ENCODE peak calls at places on chromosomes 11 and 22, in four cellular contexts. N is esophagus squamous epithelium; T is Karpas-422; I is naive thymus-derived CD4-positive, alpha-beta T cell. L is an unnamed sample. For H3K36me3 and H3K4me1, the result is how much of the 10 kb centered on the place peaks cover.

GRCh38 chr22:19476023-19476422 is 3.0 kb downstream of the UFD1 start:
- DNase-seq in N (no peak), T (no peak), I (no peak), L (no peak)

GRCh38 chr11:17397311-17398002 is 9.0 kb upstream of the KCNJ11 start:
- DNase-seq in N (no peak), T (no peak), I (no peak), L (no peak)

GRCh38 chr22:49977578-49977977 is 17.0 kb downstream of the PIM3 start:
- DNase-seq in N (no peak), T (no peak), I (no peak), L (no peak)

GRCh38 chr22:32985899-32986772 is 72.0 kb downstream of the SYN3 start:
- DNase-seq in N (no peak), T (peak), I (no peak), L (peak)

GRCh38 chr11:114366331-114367243 is 33.7 kb downstream of the C11orf71 start:
- DNase-seq in N (no peak), T (no peak), I (no peak), L (no peak)

GRCh38 chr11:5691963-5692358 is 2.4 kb downstream of the TRIM22 start:
- DNase-seq in N (no peak), T (peak), I (no peak), L (no peak)

GRCh38 chr11:19715373-19715772 is 2.7 kb downstream of the NAV2 start:
- DNase-seq in N (no peak), T (no peak), I (no peak), L (no peak)

GRCh38 chr11:4610258-4610935 is 2.4 kb upstream of the TRIM68 start:
- DNase-seq in N (no peak), T (peak), I (no peak), L (no peak)

GRCh38 chr11:68792400-68792955 is 41.2 kb upstream of the TESMIN start:
- DNase-seq in N (no peak), T (no peak), I (no peak), L (no peak)

GRCh38 chr22:20641919-20642579 is 131.9 kb upstream of the SERPIND1 start:
- DNase-seq in N (no peak), T (no peak), I (no peak), L (no peak)

GRCh38 chr11:36557991-36558390 is 9.8 kb upstream of the RAG1 start:
- DNase-seq in N (no peak), T (no peak), I (no peak), L (no peak)

GRCh38 chr11:12696911-12697581 is 22.8 kb downstream of the TEAD1 start:
- DNase-seq in N (no peak), T (no peak), I (no peak), L (no peak)

GRCh38 chr22:37636186-37636948 is 3.1 kb upstream of the SH3BP1 start:
- DNase-seq in N (no peak), T (no peak), I (no peak), L (no peak)

GRCh38 chr11:120945042-120945441 is 78.9 kb upstream of the TBCEL start:
- DNase-seq in N (no peak), T (no peak), I (no peak), L (no peak)

GRCh38 chr11:81990659-81991443 is 742.8 kb downstream of the FAM181B start:
- DNase-seq in N (no peak), T (no peak), I (no peak), L (no peak)

GRCh38 chr22:35991168-35991567 is 37.5 kb downstream of the RBFOX2 start:
- DNase-seq in N (no peak), T (no peak), I (no peak), L (no peak)

GRCh38 chr11:97364047-97364446 is 974.2 kb downstream of the JRKL start:
- DNase-seq in N (no peak), T (no peak), I (no peak), L (no peak)

GRCh38 chr11:63274776-63275175 is 31.4 kb upstream of the SLC22A25 start:
- DNase-seq in N (no peak), T (peak), I (no peak), L (no peak)

GRCh38 chr11:9527481-9528140 is 45.9 kb upstream of the WEE1 start:
- DNase-seq in N (no peak), T (no peak), I (no peak), L (peak)

GRCh38 chr11:117490019-117490679 is 162.5 kb downstream of the CEP164 start:
- DNase-seq in N (no peak), T (no peak), I (no peak), L (no peak)

GRCh38 chr11:116691779-116692178 is 81.0 kb downstream of the BUD13 start:
- DNase-seq in N (no peak), T (peak), I (no peak), L (peak)

GRCh38 chr22:19483481-19484244 is 3.9 kb downstream of the CDC45 start:
- DNase-seq in N (no peak), T (no peak), I (no peak), L (no peak)

GRCh38 chr11:125193158-125193557 is 28.6 kb downstream of the PKNOX2 start:
- DNase-seq in N (no peak), T (peak), I (no peak), L (no peak)

GRCh38 chr22:38201371-38201717 is 450 bp upstream of the MAFF start:
- DNase-seq in N (no peak), T (no peak), I (no peak), L (no peak)

GRCh38 chr11:73239111-73239521 is 21.0 kb downstream of the P2RY2 start:
- DNase-seq in N (no peak), T (no peak), I (no peak), L (no peak)

GRCh38 chr11:10920205-10920604 is 62.4 kb upstream of the ZBED5 start:
- DNase-seq in N (no peak), T (no peak), I (no peak), L (no peak)

GRCh38 chr11:46302866-46303265 is 25.4 kb downstream of the CREB3L1 start:
- DNase-seq in N (no peak), T (peak), I (no peak), L (no peak)

GRCh38 chr11:13292970-13293369 is 15.4 kb downstream of the BMAL1 start:
- DNase-seq in N (no peak), T (no peak), I (no peak), L (no peak)

GRCh38 chr22:31625661-31626426 is 36.2 kb downstream of the PISD start:
- DNase-seq in N (no peak), T (no peak), I (no peak), L (peak)

GRCh38 chr22:25818541-25818940 is 76.6 kb downstream of the MYO18B start:
- DNase-seq in N (no peak), T (no peak), I (no peak), L (no peak)

GRCh38 chr11:12893787-12894672 is 115.1 kb upstream of the RASSF10 start:
- DNase-seq in N (no peak), T (peak), I (no peak), L (peak)

GRCh38 chr11:43649501-43649900 is 31.0 kb upstream of the HSD17B12 start:
- DNase-seq in N (no peak), T (peak), I (no peak), L (no peak)

GRCh38 chr11:83024270-83024854 is 47.3 kb downstream of the RAB30 start:
- DNase-seq in N (no peak), T (no peak), I (no peak), L (no peak)

GRCh38 chr22:35111244-35111643 is 45.3 kb downstream of the ISX start:
- DNase-seq in N (no peak), T (no peak), I (no peak), L (no peak)

GRCh38 chr11:64121637-64122410 is 44.1 kb downstream of the MACROD1 start:
- DNase-seq in N (no peak), T (no peak), I (no peak), L (no peak)

GRCh38 chr22:37186228-37186996 is 1.6 kb downstream of the C1QTNF6 start:
- DNase-seq in N (no peak), T (peak), I (peak), L (no peak)

GRCh38 chr11:95698939-95699562 is 90.5 kb downstream of the FAM76B start:
- DNase-seq in N (no peak), T (no peak), I (no peak), L (no peak)

GRCh38 chr11:61477734-61478148 is 30.8 kb upstream of the LRRC10B start:
- DNase-seq in N (no peak), T (peak), I (no peak), L (peak)

GRCh38 chr11:121895919-121896318 is 220.1 kb downstream of the BLID start:
- DNase-seq in N (no peak), T (no peak), I (no peak), L (no peak)

DNA sequence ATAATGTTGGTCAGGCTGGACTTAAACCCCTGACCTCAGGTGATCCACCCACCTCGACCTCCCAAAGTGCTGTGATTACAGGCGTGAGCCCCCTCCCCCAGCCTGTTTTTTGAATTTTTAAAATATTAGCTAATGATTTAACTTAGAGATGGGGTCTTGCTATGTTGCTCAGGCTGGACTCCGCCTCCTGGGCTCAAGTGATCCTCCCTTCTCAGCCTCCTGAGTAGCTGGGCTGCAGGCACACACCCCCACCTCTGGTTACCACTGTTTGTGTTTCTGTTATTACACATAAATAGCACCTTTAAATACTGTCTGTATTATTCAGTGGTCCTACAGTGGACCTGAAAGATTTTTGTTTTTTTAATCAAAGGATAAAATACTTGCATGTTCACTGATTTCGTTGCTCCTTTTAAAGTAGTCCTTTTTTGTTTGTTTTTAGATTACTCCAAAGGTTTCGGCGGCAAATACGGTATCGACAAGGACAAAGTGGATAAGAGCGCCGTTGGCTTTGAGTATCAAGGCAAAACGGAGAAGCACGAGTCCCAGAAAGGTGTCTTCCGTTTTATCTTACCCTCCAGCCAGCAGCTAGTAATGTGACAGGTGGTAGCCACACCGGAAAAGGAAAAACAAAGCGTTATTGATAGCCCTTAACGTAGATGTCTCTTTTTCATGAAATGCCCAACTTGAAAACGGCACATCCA is 21.1 kb downstream of the CTTN start:
- DNase-seq in N (no peak), T (no peak), I (no peak), L (no peak)
- H3K36me3 ChIP-seq in N (under half), T (under half), I (under half), L (under half)

GRCh38 chr22:39534092-39534506 is 1.6 kb upstream of the RPS19BP1 start:
- DNase-seq in N (no peak), T (no peak), I (no peak), L (no peak)

GRCh38 chr22:39530136-39530535 is 2.4 kb downstream of the RPS19BP1 start:
- DNase-seq in N (no peak), T (no peak), I (no peak), L (no peak)

GRCh38 chr22:39534591-39535301 is 2.2 kb upstream of the RPS19BP1 start:
- DNase-seq in N (no peak), T (peak), I (peak), L (peak)

GRCh38 chr22:39530692-39531331 is 1.7 kb downstream of the RPS19BP1 start:
- DNase-seq in N (no peak), T (peak), I (peak), L (no peak)

DNA sequence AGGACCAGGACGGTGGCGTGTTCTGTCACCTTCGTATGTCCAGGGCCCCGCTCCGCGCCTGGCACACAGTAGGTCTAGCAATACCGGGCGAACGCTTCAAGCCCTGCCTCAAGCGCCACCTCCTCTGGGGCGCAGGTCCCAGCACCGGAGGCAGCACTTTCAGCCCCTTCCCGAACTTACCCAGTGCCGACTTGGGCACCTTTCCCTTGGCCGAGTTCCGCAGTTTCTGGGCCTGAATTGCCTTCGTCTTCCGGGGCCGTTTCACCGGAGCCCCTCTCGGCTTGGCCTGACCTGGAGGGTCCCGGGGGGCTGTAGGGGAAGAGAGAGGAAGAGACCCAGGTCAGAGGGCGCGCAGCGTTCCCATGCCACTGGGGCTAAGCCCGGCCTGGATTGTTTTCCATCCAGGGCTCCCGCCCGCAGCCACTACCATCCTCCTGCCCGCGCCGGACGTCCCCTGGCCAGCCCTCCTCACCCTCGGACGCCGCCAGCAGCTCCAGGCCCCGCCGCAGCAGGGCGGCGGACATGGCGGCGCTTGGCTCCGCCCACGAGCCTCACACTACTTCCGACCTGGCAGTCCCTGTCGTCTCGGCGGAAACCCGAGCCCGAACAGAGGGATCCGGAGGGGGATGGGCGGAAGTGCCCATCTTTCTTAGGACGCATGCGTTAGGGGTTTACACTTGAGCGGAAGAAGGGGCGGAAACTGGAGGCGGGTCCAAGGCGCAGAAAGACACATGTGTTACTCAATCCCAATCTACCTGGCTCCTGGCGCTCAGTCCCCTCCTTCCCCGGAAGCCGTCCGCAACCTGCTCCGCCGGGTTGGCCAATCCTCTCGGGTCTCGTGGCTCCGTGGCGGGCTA is at the start of gene RPS19BP1:
- DNase-seq in N (peak), T (peak), I (peak), L (peak)
- H3K4me1 ChIP-seq in N (under half), T (half or more), I (half or more), L (half or more)

GRCh38 chr22:18096823-18097222 is 13.8 kb upstream of the TUBA8 start:
- DNase-seq in N (no peak), T (no peak), I (no peak), L (no peak)
- H3K36me3 ChIP-seq in N (under half), T (under half), I (under half), L (under half)

GRCh38 chr11:350723-351255 is 18.5 kb upstream of the B4GALNT4 start:
- DNase-seq in N (no peak), T (no peak), I (no peak), L (no peak)
- H3K4me1 ChIP-seq in N (under half), T (under half), I (under half), L (under half)

GRCh38 chr22:11066458-11067285 is 4461.3 kb upstream of the OR11H1 start:
- DNase-seq in N (no peak), T (peak), I (no peak), L (no peak)
- H3K36me3 ChIP-seq in N (under half), T (under half), I (under half), L (under half)

DNA sequence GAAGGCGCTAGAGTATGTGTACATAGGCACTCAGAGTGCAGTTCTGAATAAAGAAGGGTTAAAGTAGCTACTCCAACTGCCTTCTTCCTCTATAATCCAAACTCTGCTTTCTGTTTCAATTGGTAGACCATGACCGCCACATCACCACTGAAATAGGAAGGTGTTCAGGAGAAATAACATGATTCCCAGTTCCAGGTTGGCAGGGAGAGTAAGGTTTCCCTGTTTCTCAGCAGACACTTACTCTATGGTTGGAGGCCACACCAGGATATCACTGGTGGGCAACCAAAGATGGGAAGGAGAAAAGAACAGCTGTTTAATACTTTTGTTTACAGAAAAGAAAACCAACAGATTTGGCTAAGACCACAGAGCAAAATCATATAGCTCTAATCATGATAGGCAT is 37.9 kb downstream of the PAK1 start:
- DNase-seq in N (no peak), T (no peak), I (no peak), L (no peak)
- H3K4me1 ChIP-seq in N (under half), T (under half), I (under half), L (under half)

DNA sequence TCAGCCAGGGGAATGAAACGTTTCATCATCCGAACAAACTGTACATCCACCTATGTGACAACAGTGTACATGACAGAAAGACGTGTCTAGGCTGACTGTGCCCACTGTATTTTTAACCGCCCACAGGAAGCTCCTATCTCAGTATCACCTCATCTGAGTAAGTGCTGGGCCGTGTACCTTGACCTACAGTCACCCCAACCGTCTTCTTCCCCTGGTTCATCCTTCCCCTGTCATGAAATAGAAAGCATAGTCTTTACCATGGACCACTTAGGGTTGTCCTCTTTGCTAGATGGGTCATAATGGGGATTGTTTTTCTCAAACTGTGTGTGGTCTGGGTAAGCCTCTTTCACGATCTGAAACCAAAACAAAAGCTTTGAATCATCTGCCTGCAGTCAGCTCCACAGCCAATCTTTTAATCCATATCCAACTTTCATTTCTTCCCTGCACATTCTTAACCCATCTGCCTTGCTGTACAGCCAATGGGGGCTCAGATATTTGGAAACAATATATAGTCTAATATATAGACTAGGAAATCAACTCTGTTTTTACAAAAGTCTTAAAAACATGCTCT is 4.2 kb downstream of the THYN1 start:
- DNase-seq in N (no peak), T (no peak), I (no peak), L (no peak)
- H3K36me3 ChIP-seq in N (under half), T (under half), I (half or more), L (under half)

GRCh38 chr11:119374632-119375394 is 6.7 kb downstream of the USP2 start:
- DNase-seq in N (no peak), T (no peak), I (no peak), L (no peak)

GRCh38 chr11:119371778-119372182 is 9.7 kb downstream of the USP2 start:
- DNase-seq in N (no peak), T (peak), I (no peak), L (no peak)

GRCh38 chr11:119373917-119374631 is 7.4 kb downstream of the USP2 start:
- DNase-seq in N (no peak), T (peak), I (no peak), L (peak)

GRCh38 chr11:119372260-119373058 is 9.0 kb downstream of the USP2 start:
- DNase-seq in N (no peak), T (no peak), I (no peak), L (no peak)

DNA sequence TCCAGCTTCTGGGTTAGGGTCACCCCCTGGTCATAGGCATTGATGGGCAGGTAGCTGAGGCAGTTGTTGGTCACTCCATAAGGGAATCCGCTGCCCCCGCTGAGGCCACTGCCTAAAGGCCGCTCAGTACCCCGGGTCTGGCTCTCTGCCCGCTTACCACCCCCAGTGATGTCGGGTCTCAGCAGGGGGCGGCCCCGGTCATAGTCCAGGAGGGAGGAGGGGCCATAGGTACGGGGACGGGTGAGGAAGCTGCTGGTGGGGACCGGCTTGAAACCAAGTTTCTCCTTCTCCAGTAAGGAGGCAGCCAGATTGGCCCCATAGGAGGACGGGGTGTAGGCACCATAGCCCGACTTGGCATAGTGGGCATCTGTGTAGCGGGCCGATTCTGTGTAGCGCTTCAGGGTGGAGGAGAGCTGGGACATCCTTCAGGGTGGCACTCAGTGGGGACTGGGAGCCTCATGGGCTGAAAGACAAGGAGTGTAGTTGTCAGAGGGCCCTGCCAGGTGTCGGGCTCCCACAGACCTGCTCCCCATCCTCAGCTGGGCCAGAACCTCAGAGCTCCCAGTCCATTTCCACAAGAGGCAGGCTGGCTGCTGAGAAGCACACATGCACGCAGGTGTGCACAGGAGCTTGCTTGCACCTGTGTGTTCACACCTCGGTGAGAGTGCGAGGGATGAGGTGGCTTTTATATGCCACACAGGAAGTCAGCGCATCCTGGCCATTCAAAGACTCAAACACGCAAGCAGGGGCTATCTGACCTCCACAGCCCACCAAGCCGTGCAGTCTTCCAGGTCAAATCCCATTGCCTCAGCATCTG is 8.2 kb downstream of the USP2 start:
- DNase-seq in N (no peak), T (no peak), I (no peak), L (no peak)
- H3K4me1 ChIP-seq in N (under half), T (half or more), I (under half), L (under half)

GRCh38 chr11:123073343-123074057 is 11.6 kb upstream of the HSPA8 start:
- DNase-seq in N (no peak), T (no peak), I (no peak), L (no peak)
- H3K36me3 ChIP-seq in N (under half), T (under half), I (under half), L (under half)

L was measured in tibial nerve.